ENCODE peak calls at places on chromosome 22, in four cellular contexts. W, K, M and R are unnamed samples.

GRCh38 chr22:43289551-43289963 is 53.6 kb downstream of the SCUBE1 start:
- DNase-seq in W (no peak), K (no peak), M (no peak), R (no peak)

GRCh38 chr22:46774456-46775363 is 12.3 kb downstream of the TBC1D22A start:
- DNase-seq in W (peak), K (no peak), M (no peak), R (peak)

GRCh38 chr22:25702046-25702445 is 39.9 kb upstream of the MYO18B start:
- DNase-seq in W (peak), K (no peak), M (no peak), R (peak)

GRCh38 chr22:33853200-33854097 is 66.8 kb downstream of the LARGE1 start:
- DNase-seq in W (peak), K (peak), M (no peak), R (peak)

GRCh38 chr22:19655399-19655798 is 58.9 kb upstream of the SEPTIN5 start:
- DNase-seq in W (no peak), K (no peak), M (no peak), R (no peak)

GRCh38 chr22:42296381-42296853 is 26.0 kb upstream of the TCF20 start:
- DNase-seq in W (no peak), K (no peak), M (no peak), R (peak)

GRCh38 chr22:22945195-22945594 is 57.6 kb downstream of the IGLL5 start:
- DNase-seq in W (no peak), K (no peak), M (no peak), R (peak)

GRCh38 chr22:20239063-20239950 is 28.8 kb downstream of the RTN4R start:
- DNase-seq in W (peak), K (no peak), M (no peak), R (no peak)

GRCh38 chr22:29134448-29134847 is 61.6 kb downstream of the KREMEN1 start:
- DNase-seq in W (no peak), K (no peak), M (no peak), R (no peak)

GRCh38 chr22:32591620-32592019 is 117.0 kb downstream of the FBXO7 start:
- DNase-seq in W (no peak), K (no peak), M (no peak), R (no peak)

GRCh38 chr22:19765477-19766234 is 5.1 kb downstream of the TBX1 start:
- DNase-seq in W (peak), K (no peak), M (no peak), R (no peak)

GRCh38 chr22:27631641-27632040 is 169.9 kb downstream of the MN1 start:
- DNase-seq in W (no peak), K (no peak), M (no peak), R (no peak)

GRCh38 chr22:46737105-46737975 is 712 bp downstream of the CERK start:
- DNase-seq in W (peak), K (no peak), M (no peak), R (peak)

GRCh38 chr22:32932176-32932575 is 126.0 kb downstream of the SYN3 start:
- DNase-seq in W (no peak), K (no peak), M (no peak), R (no peak)

GRCh38 chr22:37223965-37224551 is 11.8 kb upstream of the SSTR3 start:
- DNase-seq in W (peak), K (no peak), M (no peak), R (no peak)